ENCODE peak calls at places on chromosomes 2 and 18, in five cellular contexts. P is fibroblast of lung; C is activated CD8-positive, alpha-beta T cell treated with anti-CD3 and anti-CD28 coated beads for 36 hours; N is OCI-LY7; M is HS-27A. Y is an unnamed sample.

GRCh38 chr2:227033471-227034148 is 130.4 kb downstream of the COL4A4 start:
- DNase-seq in P (peak; percentile 44), C (peak; percentile 52), N (peak; percentile 37), M (no peak), Y (peak; percentile 77)

GRCh38 chr2:95174031-95174430 is 8.4 kb downstream of the ZNF2 start:
- DNase-seq in P (peak; percentile 15), C (no peak), N (no peak), M (no peak), Y (no peak)

GRCh38 chr2:207123776-207124391 is 41.9 kb downstream of the KLF7 start:
- DNase-seq in P (no peak), C (no peak), N (no peak), M (no peak), Y (no peak)

GRCh38 chr2:211836409-211836808 is 702.2 kb downstream of the ERBB4 start:
- DNase-seq in P (no peak), C (no peak), N (no peak), M (no peak), Y (no peak)

GRCh38 chr2:217260441-217261080 is 400.7 kb upstream of the TNP1 start:
- DNase-seq in P (no peak), C (no peak), N (no peak), M (no peak), Y (no peak)

GRCh38 chr18:34122724-34123334 is 101.9 kb downstream of the NOL4 start:
- DNase-seq in P (peak; percentile 74), C (peak; percentile 26), N (peak; percentile 68), M (no peak), Y (peak; percentile 55)

GRCh38 chr18:23243178-23243577 is 107.9 kb downstream of the CABLES1 start:
- DNase-seq in P (no peak), C (no peak), N (peak; percentile 85), M (no peak), Y (no peak)

GRCh38 chr2:24011278-24012104 is 1.6 kb downstream of the MFSD2B start:
- DNase-seq in P (no peak), C (no peak), N (no peak), M (no peak), Y (no peak)

GRCh38 chr2:178194600-178195389 is 483 bp downstream of the OSBPL6 start:
- DNase-seq in P (peak; percentile 49), C (peak; percentile 27), N (no peak), M (no peak), Y (peak; percentile 79)

GRCh38 chr2:241217320-241218031 is 29.0 kb downstream of the ANO7 start:
- DNase-seq in P (peak; percentile 75), C (peak; percentile 51), N (peak; percentile 66), M (no peak), Y (peak; percentile 97)

GRCh38 chr2:240449764-240450531 is 14.5 kb downstream of the GPC1 start:
- DNase-seq in P (no peak), C (no peak), N (no peak), M (no peak), Y (no peak)

GRCh38 chr2:157420771-157421323 is 23.0 kb downstream of the CYTIP start:
- DNase-seq in P (peak; percentile 49), C (peak; percentile 59), N (no peak), M (no peak), Y (no peak)

GRCh38 chr2:51003345-51004192 is 28.4 kb downstream of the NRXN1 start:
- DNase-seq in P (no peak), C (no peak), N (no peak), M (no peak), Y (no peak)

GRCh38 chr2:234544659-234545611 is 48.1 kb upstream of the ARL4C start:
- DNase-seq in P (peak; percentile 72), C (peak; percentile 84), N (peak; percentile 75), M (peak; percentile 3), Y (peak; percentile 86)

GRCh38 chr2:169469952-169470572 is 9.2 kb upstream of the BBS5 start:
- DNase-seq in P (no peak), C (no peak), N (no peak), M (no peak), Y (no peak)

GRCh38 chr2:55111570-55112228 is 61.4 kb upstream of the RTN4 start:
- DNase-seq in P (peak; percentile 94), C (no peak), N (no peak), M (peak; percentile 88), Y (no peak)

GRCh38 chr18:34661464-34662087 is 48.5 kb upstream of the DTNA start:
- DNase-seq in P (peak; percentile 65), C (no peak), N (peak; percentile 30), M (peak; percentile 41), Y (peak; percentile 55)

GRCh38 chr2:41695714-41696113 is 352.1 kb upstream of the PKDCC start:
- DNase-seq in P (no peak), C (no peak), N (no peak), M (no peak), Y (no peak)

GRCh38 chr2:40716879-40717278 is 265.0 kb upstream of the SLC8A1 start:
- DNase-seq in P (peak; percentile 59), C (no peak), N (no peak), M (peak; percentile 73), Y (no peak)

GRCh38 chr2:116467243-116467642 is 1347.2 kb upstream of the DDX18 start:
- DNase-seq in P (no peak), C (no peak), N (no peak), M (no peak), Y (no peak)

GRCh38 chr2:25821225-25822056 is 56.8 kb downstream of the ASXL2 start:
- DNase-seq in P (peak; percentile 91), C (no peak), N (no peak), M (peak; percentile 23), Y (no peak)

GRCh38 chr2:64338910-64339500 is 115.0 kb upstream of the LGALSL start:
- DNase-seq in P (peak; percentile 63), C (peak; percentile 81), N (no peak), M (no peak), Y (no peak)

GRCh38 chr2:78465707-78466106 is 559.8 kb upstream of the REG3G start:
- DNase-seq in P (no peak), C (no peak), N (no peak), M (peak; percentile 1), Y (no peak)

GRCh38 chr2:199228887-199229819 is 228.6 kb downstream of the SATB2 start:
- DNase-seq in P (peak; percentile 88), C (peak; percentile 52), N (no peak), M (peak; percentile 83), Y (no peak)

GRCh38 chr2:222655406-222655747 is 515 bp downstream of the FARSB start:
- DNase-seq in P (peak; percentile 19), C (peak; percentile 45), N (peak; percentile 54), M (no peak), Y (no peak)

GRCh38 chr2:209773377-209773776 is 1.7 kb downstream of the UNC80 start:
- DNase-seq in P (no peak), C (no peak), N (no peak), M (no peak), Y (no peak)

GRCh38 chr2:201158111-201158929 is 24.6 kb upstream of the CASP10 start:
- DNase-seq in P (peak; percentile 86), C (peak; percentile 64), N (peak; percentile 83), M (no peak), Y (peak; percentile 76)

GRCh38 chr2:100008960-100009359 is 133.4 kb downstream of the AFF3 start:
- DNase-seq in P (peak; percentile 31), C (no peak), N (no peak), M (no peak), Y (no peak)

GRCh38 chr2:239559417-239560261 is 158.8 kb upstream of the HDAC4 start:
- DNase-seq in P (no peak), C (no peak), N (no peak), M (no peak), Y (no peak)

GRCh38 chr2:156065912-156066311 is 266.6 kb downstream of the NR4A2 start:
- DNase-seq in P (no peak), C (peak; percentile 24), N (no peak), M (no peak), Y (no peak)

GRCh38 chr2:94987074-94988020 is 38.2 kb upstream of the MAL start:
- DNase-seq in P (no peak), C (no peak), N (no peak), M (no peak), Y (no peak)

GRCh38 chr18:49613141-49613641 is 51.3 kb downstream of the LIPG start:
- DNase-seq in P (no peak), C (no peak), N (no peak), M (no peak), Y (no peak)

GRCh38 chr2:1521191-1521877 is 108.1 kb downstream of the TPO start:
- DNase-seq in P (no peak), C (no peak), N (no peak), M (no peak), Y (no peak)

GRCh38 chr2:71108091-71108490 is 21.9 kb downstream of the MCEE start:
- DNase-seq in P (no peak), C (no peak), N (no peak), M (no peak), Y (no peak)

GRCh38 chr2:181823405-181823804 is 68.1 kb upstream of the ITPRID2 start:
- DNase-seq in P (no peak), C (no peak), N (no peak), M (no peak), Y (no peak)

GRCh38 chr2:72143441-72144356 is 4.0 kb downstream of the CYP26B1 start:
- DNase-seq in P (no peak), C (no peak), N (no peak), M (no peak), Y (peak; percentile 57)

GRCh38 chr2:121969766-121970639 is 214.6 kb downstream of the TSN start:
- DNase-seq in P (no peak), C (no peak), N (no peak), M (no peak), Y (no peak)

GRCh38 chr2:584863-585823 is 92.1 kb downstream of the TMEM18 start:
- DNase-seq in P (no peak), C (peak; percentile 67), N (peak; percentile 30), M (no peak), Y (no peak)

GRCh38 chr2:105866439-105867170 is 121.9 kb downstream of the NCK2 start:
- DNase-seq in P (peak; percentile 64), C (no peak), N (no peak), M (no peak), Y (no peak)

GRCh38 chr18:3619222-3619621 is 169.2 kb downstream of the TGIF1 start:
- DNase-seq in P (no peak), C (no peak), N (no peak), M (no peak), Y (no peak)

Y was measured in SK-N-SH.